ENCODE peak calls at places on chromosomes 13 and 19, in four cellular contexts. One of them, this sample, is unnamed.

GRCh38 chr19:50647879-50648615 is 1.2 kb upstream of the C19orf81 start:
- DNase-seq in SK-N-SH: no peak
- DNase-seq in A549: no peak
- DNase-seq in HepG2: no peak
- DNase-seq in this sample: no peak

GRCh38 chr19:48571378-48572162 is 19.6 kb downstream of the SULT2B1 start:
- DNase-seq in HepG2: peak
- DNase-seq in A549: no peak
- DNase-seq in SK-N-SH: no peak
- DNase-seq in this sample: no peak

GRCh38 chr13:44493213-44493812 is 82.8 kb downstream of the TSC22D1 start:
- DNase-seq in SK-N-SH: no peak
- DNase-seq in A549: no peak
- DNase-seq in HepG2: no peak
- DNase-seq in this sample: no peak

GRCh38 chr19:16180611-16181010 is 4.6 kb upstream of the FAM32A start:
- DNase-seq in HepG2: no peak
- DNase-seq in SK-N-SH: no peak
- DNase-seq in A549: no peak
- DNase-seq in this sample: no peak

GRCh38 chr13:39788097-39788496 is 132.6 kb downstream of the COG6 start:
- DNase-seq in HepG2: no peak
- DNase-seq in SK-N-SH: no peak
- DNase-seq in A549: no peak
- DNase-seq in this sample: no peak

GRCh38 chr13:112346173-112346898 is 29.8 kb upstream of the SPACA7 start:
- DNase-seq in HepG2: no peak
- DNase-seq in SK-N-SH: no peak
- DNase-seq in A549: no peak
- DNase-seq in this sample: no peak

GRCh38 chr13:108496364-108497215 is 132.8 kb upstream of the MYO16 start:
- DNase-seq in SK-N-SH: peak
- DNase-seq in HepG2: no peak
- DNase-seq in A549: no peak
- DNase-seq in this sample: no peak

GRCh38 chr19:3612901-3613741 is 6.4 kb upstream of the TBXA2R start:
- DNase-seq in SK-N-SH: peak
- DNase-seq in A549: no peak
- DNase-seq in HepG2: no peak
- DNase-seq in this sample: peak

GRCh38 chr19:7417671-7418324 is 69.1 kb downstream of the ARHGEF18 start:
- DNase-seq in HepG2: no peak
- DNase-seq in A549: no peak
- DNase-seq in SK-N-SH: no peak
- DNase-seq in this sample: peak

GRCh38 chr13:97339989-97340361 is 94.0 kb upstream of the RAP2A start:
- DNase-seq in HepG2: no peak
- DNase-seq in A549: no peak
- DNase-seq in SK-N-SH: no peak
- DNase-seq in this sample: no peak

GRCh38 chr13:111312944-111313590 is 7.4 kb upstream of the TEX29 start:
- DNase-seq in HepG2: no peak
- DNase-seq in A549: no peak
- DNase-seq in SK-N-SH: no peak
- DNase-seq in this sample: no peak

GRCh38 chr19:48741222-48741999 is 1.0 kb upstream of the RASIP1 start:
- DNase-seq in HepG2: no peak
- DNase-seq in SK-N-SH: peak
- DNase-seq in A549: peak
- DNase-seq in this sample: peak

GRCh38 chr13:101417043-101417406 is 717 bp upstream of the NALCN start:
- DNase-seq in HepG2: no peak
- DNase-seq in A549: peak
- DNase-seq in SK-N-SH: peak
- DNase-seq in this sample: no peak

GRCh38 chr13:23509781-23510543 is 60.2 kb upstream of the TNFRSF19 start:
- DNase-seq in SK-N-SH: no peak
- DNase-seq in A549: no peak
- DNase-seq in HepG2: no peak
- DNase-seq in this sample: no peak

GRCh38 chr19:16977306-16977705 is 49.3 kb downstream of the CPAMD8 start:
- DNase-seq in HepG2: no peak
- DNase-seq in SK-N-SH: no peak
- DNase-seq in A549: no peak
- DNase-seq in this sample: no peak

GRCh38 chr19:16894080-16894479 is 5.3 kb downstream of the F2RL3 start:
- DNase-seq in SK-N-SH: no peak
- DNase-seq in HepG2: no peak
- DNase-seq in A549: no peak
- DNase-seq in this sample: no peak

GRCh38 chr19:3369337-3370213 is 3.2 kb downstream of the NFIC start:
- DNase-seq in SK-N-SH: no peak
- DNase-seq in HepG2: no peak
- DNase-seq in A549: no peak
- DNase-seq in this sample: no peak

GRCh38 chr13:109626386-109627171 is 159.8 kb downstream of the IRS2 start:
- DNase-seq in A549: no peak
- DNase-seq in HepG2: no peak
- DNase-seq in SK-N-SH: no peak
- DNase-seq in this sample: no peak

GRCh38 chr19:47765522-47766358 is 12.8 kb upstream of the SELENOW start:
- DNase-seq in SK-N-SH: peak
- DNase-seq in HepG2: peak
- DNase-seq in A549: peak
- DNase-seq in this sample: peak

GRCh38 chr19:19451429-19452240 is 46.2 kb downstream of the GATAD2A start:
- DNase-seq in HepG2: no peak
- DNase-seq in SK-N-SH: no peak
- DNase-seq in A549: no peak
- DNase-seq in this sample: no peak

GRCh38 chr13:96966415-96967102 is 27.7 kb downstream of the OXGR1 start:
- DNase-seq in SK-N-SH: no peak
- DNase-seq in HepG2: no peak
- DNase-seq in A549: no peak
- DNase-seq in this sample: no peak

GRCh38 chr19:46495789-46496099 is at the start of gene PNMA8B:
- DNase-seq in A549: no peak
- DNase-seq in HepG2: no peak
- DNase-seq in SK-N-SH: peak
- DNase-seq in this sample: peak

GRCh38 chr19:49718511-49718910 is 27.6 kb downstream of the CPT1C start:
- DNase-seq in A549: no peak
- DNase-seq in HepG2: no peak
- DNase-seq in SK-N-SH: no peak
- DNase-seq in this sample: no peak

GRCh38 chr13:63910406-63910957 is 2494.8 kb upstream of the PCDH20 start:
- DNase-seq in A549: no peak
- DNase-seq in SK-N-SH: no peak
- DNase-seq in HepG2: peak
- DNase-seq in this sample: no peak

GRCh38 chr13:51246411-51247298 is 24.5 kb downstream of the FAM124A start:
- DNase-seq in A549: no peak
- DNase-seq in SK-N-SH: peak
- DNase-seq in HepG2: no peak
- DNase-seq in this sample: no peak

GRCh38 chr13:76856141-76856571 is 30.0 kb downstream of the KCTD12 start:
- DNase-seq in SK-N-SH: no peak
- DNase-seq in A549: no peak
- DNase-seq in HepG2: no peak
- DNase-seq in this sample: no peak

GRCh38 chr13:34019870-34020269 is 201.9 kb downstream of the RFC3 start:
- DNase-seq in SK-N-SH: no peak
- DNase-seq in HepG2: peak
- DNase-seq in A549: no peak
- DNase-seq in this sample: no peak

GRCh38 chr13:61563645-61564044 is 148.0 kb upstream of the PCDH20 start:
- DNase-seq in A549: no peak
- DNase-seq in SK-N-SH: peak
- DNase-seq in HepG2: no peak
- DNase-seq in this sample: no peak

GRCh38 chr19:56266060-56266459 is 6.5 kb upstream of the EDDM13 start:
- DNase-seq in HepG2: no peak
- DNase-seq in A549: no peak
- DNase-seq in SK-N-SH: no peak
- DNase-seq in this sample: no peak

GRCh38 chr19:6236310-6237291 is 43.2 kb downstream of the MLLT1 start:
- DNase-seq in SK-N-SH: peak
- DNase-seq in A549: no peak
- DNase-seq in HepG2: no peak
- DNase-seq in this sample: no peak

GRCh38 chr13:77492982-77493381 is 42.5 kb upstream of the SCEL start:
- DNase-seq in HepG2: peak
- DNase-seq in SK-N-SH: peak
- DNase-seq in A549: no peak
- DNase-seq in this sample: no peak

GRCh38 chr19:39397360-39398296 is 6.5 kb downstream of the MED29 start:
- DNase-seq in HepG2: peak
- DNase-seq in A549: peak
- DNase-seq in SK-N-SH: peak
- DNase-seq in this sample: peak

GRCh38 chr13:46575843-46576242 is 22.9 kb downstream of the LRCH1 start:
- DNase-seq in A549: no peak
- DNase-seq in HepG2: no peak
- DNase-seq in SK-N-SH: no peak
- DNase-seq in this sample: no peak

GRCh38 chr13:21014666-21015170 is 46.7 kb downstream of the LATS2 start:
- DNase-seq in A549: no peak
- DNase-seq in SK-N-SH: no peak
- DNase-seq in HepG2: peak
- DNase-seq in this sample: no peak

GRCh38 chr13:66665991-66666390 is 564.1 kb downstream of the PCDH9 start:
- DNase-seq in A549: no peak
- DNase-seq in HepG2: no peak
- DNase-seq in SK-N-SH: peak
- DNase-seq in this sample: no peak

GRCh38 chr13:36108342-36108741 is 22.8 kb downstream of the DCLK1 start:
- DNase-seq in A549: no peak
- DNase-seq in HepG2: no peak
- DNase-seq in SK-N-SH: no peak
- DNase-seq in this sample: no peak

GRCh38 chr13:101773062-101773461 is 320.6 kb downstream of the ITGBL1 start:
- DNase-seq in HepG2: no peak
- DNase-seq in SK-N-SH: peak
- DNase-seq in A549: no peak
- DNase-seq in this sample: no peak

GRCh38 chr13:51305558-51305957 is 33.9 kb upstream of the SERPINE3 start:
- DNase-seq in SK-N-SH: no peak
- DNase-seq in A549: no peak
- DNase-seq in HepG2: no peak
- DNase-seq in this sample: no peak

GRCh38 chr19:13150919-13151604 is 851 bp downstream of the IER2 start:
- DNase-seq in HepG2: no peak
- DNase-seq in A549: no peak
- DNase-seq in SK-N-SH: no peak
- DNase-seq in this sample: no peak

GRCh38 chr13:80604094-80604493 is 263.2 kb upstream of the SPRY2 start:
- DNase-seq in HepG2: no peak
- DNase-seq in SK-N-SH: no peak
- DNase-seq in A549: no peak
- DNase-seq in this sample: no peak
- TF ChIP-seq CHD2 in HepG2: no peak
- TF ChIP-seq CHD2 in SK-N-SH: no peak
- TF ChIP-seq CHD2 in A549: no peak
- TF ChIP-seq CHD2 in this sample: no peak

GRCh38 chr13:83449666-83450395 is 432.4 kb downstream of the SLITRK1 start:
- DNase-seq in HepG2: no peak
- DNase-seq in A549: peak
- DNase-seq in SK-N-SH: no peak
- DNase-seq in this sample: no peak
- TF ChIP-seq CHD2 in HepG2: no peak
- TF ChIP-seq CHD2 in A549: no peak
- TF ChIP-seq CHD2 in SK-N-SH: no peak
- TF ChIP-seq CHD2 in this sample: no peak

DNA sequence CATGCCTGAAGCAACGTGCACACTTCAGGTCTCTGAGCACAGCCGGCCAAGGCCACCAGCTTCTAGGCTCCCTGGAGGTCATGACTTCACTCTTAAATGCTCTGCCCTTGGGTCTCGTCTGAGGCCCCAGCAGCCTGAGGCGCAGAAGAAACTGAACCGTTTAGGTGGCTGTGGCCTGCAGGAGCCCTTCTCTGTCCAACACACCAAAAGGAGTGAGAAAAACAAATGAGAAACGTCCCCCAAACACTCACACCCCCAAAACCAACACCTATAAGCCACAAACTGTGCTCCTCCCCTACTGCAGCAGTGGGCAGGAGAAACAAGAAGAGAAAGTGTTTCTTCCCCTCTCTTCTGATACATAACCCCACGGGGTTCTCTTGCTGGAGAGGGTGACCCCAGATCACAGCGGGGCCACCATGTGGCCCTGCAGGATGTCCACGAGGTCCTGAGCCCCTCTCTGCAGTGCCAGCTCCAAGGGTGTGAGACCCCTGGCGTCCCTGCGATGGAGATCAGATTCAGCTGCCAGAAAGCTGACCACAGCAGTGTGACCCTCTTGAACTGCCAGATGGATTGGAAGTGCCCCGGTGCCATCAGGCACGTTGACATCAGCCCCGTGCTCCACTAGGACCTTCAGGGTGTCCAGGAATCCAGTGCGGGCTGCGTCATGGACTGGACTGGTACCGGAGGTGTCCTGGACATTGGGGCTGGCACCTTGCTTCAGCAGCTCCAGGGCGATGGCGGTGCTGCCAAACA is 1.0 kb upstream of the KRI1 start:
- DNase-seq in A549: no peak
- DNase-seq in HepG2: no peak
- DNase-seq in SK-N-SH: no peak
- DNase-seq in this sample: no peak
- TF ChIP-seq CHD2 in A549: no peak
- TF ChIP-seq CHD2 in HepG2: no peak
- TF ChIP-seq CHD2 in SK-N-SH: no peak
- TF ChIP-seq CHD2 in this sample: no peak

GRCh38 chr13:28953714-28954113 is 133.6 kb downstream of the MTUS2 start:
- DNase-seq in SK-N-SH: no peak
- DNase-seq in A549: no peak
- DNase-seq in HepG2: no peak
- DNase-seq in this sample: no peak

GRCh38 chr13:28955264-28955966 is 135.3 kb downstream of the MTUS2 start:
- DNase-seq in HepG2: no peak
- DNase-seq in A549: no peak
- DNase-seq in SK-N-SH: no peak
- DNase-seq in this sample: no peak

GRCh38 chr13:28958018-28958417 is 137.9 kb downstream of the MTUS2 start:
- DNase-seq in A549: no peak
- DNase-seq in SK-N-SH: no peak
- DNase-seq in HepG2: no peak
- DNase-seq in this sample: no peak

DNA sequence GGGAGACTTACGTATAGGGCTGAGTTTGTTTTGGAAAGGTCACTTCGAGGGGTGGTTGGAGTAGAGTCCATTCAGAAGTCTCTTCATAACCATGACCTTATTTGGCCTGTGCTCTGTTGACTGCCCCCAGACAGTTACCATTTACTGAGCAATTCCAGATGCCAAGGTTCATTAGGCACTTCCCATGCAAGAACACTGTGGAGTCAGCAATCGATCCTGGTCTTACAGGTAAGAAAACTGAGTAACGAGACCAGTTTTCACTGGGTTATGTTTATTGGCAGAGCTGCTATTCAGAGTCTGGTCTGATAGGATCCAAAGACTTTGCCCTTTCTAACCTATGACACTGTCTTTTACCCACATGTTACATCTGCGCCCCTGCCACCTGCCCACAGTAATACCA is 134.7 kb downstream of the MTUS2 start:
- DNase-seq in SK-N-SH: no peak
- DNase-seq in HepG2: no peak
- DNase-seq in A549: no peak
- DNase-seq in this sample: no peak
- TF ChIP-seq CHD2 in SK-N-SH: no peak
- TF ChIP-seq CHD2 in HepG2: no peak
- TF ChIP-seq CHD2 in A549: no peak
- TF ChIP-seq CHD2 in this sample: no peak

This sample was measured in K562.